ENCODE peak calls at places on chromosomes 2 and 18, in seven cellular contexts. M, H, W, A, N, Y and I are unnamed samples.

GRCh38 chr18:67733094-67733493 is 216.6 kb upstream of the DSEL start:
- DNase-seq in M (no peak), H (peak), W (no peak), A (peak), N (no peak), Y (no peak), I (no peak)

GRCh38 chr2:239601201-239601851 is 200.5 kb upstream of the HDAC4 start:
- DNase-seq in M (no peak), H (no peak), W (no peak), A (no peak), N (no peak), Y (no peak), I (no peak)

GRCh38 chr2:44974064-44974715 is 32.7 kb downstream of the SIX3 start:
- DNase-seq in M (no peak), H (peak), W (no peak), A (peak), N (no peak), Y (no peak), I (peak)

GRCh38 chr18:50203801-50204604 is 9.1 kb upstream of the MYO5B start:
- DNase-seq in M (peak), H (peak), W (no peak), A (peak), N (no peak), Y (no peak), I (peak)

GRCh38 chr2:17051558-17051957 is 385.9 kb upstream of the CYRIA start:
- DNase-seq in M (no peak), H (no peak), W (no peak), A (no peak), N (no peak), Y (no peak), I (no peak)

GRCh38 chr2:198756166-198756565 is 701.6 kb downstream of the SATB2 start:
- DNase-seq in M (no peak), H (peak), W (no peak), A (peak), N (no peak), Y (no peak), I (no peak)

GRCh38 chr2:128308284-128308731 is 10.4 kb downstream of the HS6ST1 start:
- DNase-seq in M (no peak), H (no peak), W (peak), A (no peak), N (peak), Y (no peak), I (no peak)

GRCh38 chr2:121697108-121697631 is 39.5 kb downstream of the NIFK start:
- DNase-seq in M (no peak), H (no peak), W (no peak), A (no peak), N (no peak), Y (no peak), I (no peak)

GRCh38 chr2:48946444-48947048 is 191.0 kb upstream of the LHCGR start:
- DNase-seq in M (peak), H (peak), W (peak), A (peak), N (peak), Y (no peak), I (peak)

GRCh38 chr2:217166241-217166640 is 306.4 kb upstream of the TNP1 start:
- DNase-seq in M (no peak), H (peak), W (no peak), A (peak), N (no peak), Y (no peak), I (no peak)

GRCh38 chr18:8656226-8656625 is 47.0 kb downstream of the RAB12 start:
- DNase-seq in M (no peak), H (no peak), W (no peak), A (no peak), N (no peak), Y (no peak), I (no peak)

GRCh38 chr2:240351826-240352426 is 83.5 kb upstream of the GPC1 start:
- DNase-seq in M (no peak), H (no peak), W (no peak), A (no peak), N (peak), Y (no peak), I (no peak)

GRCh38 chr18:12408247-12408869 is 629 bp downstream of the PRELID3A start:
- DNase-seq in M (peak), H (peak), W (no peak), A (peak), N (no peak), Y (no peak), I (no peak)

GRCh38 chr18:47658498-47658897 is 272.0 kb downstream of the SMAD2 start:
- DNase-seq in M (no peak), H (no peak), W (no peak), A (no peak), N (no peak), Y (no peak), I (no peak)

GRCh38 chr2:193467276-193467987 is 1272.7 kb upstream of the TMEFF2 start:
- DNase-seq in M (no peak), H (no peak), W (no peak), A (no peak), N (no peak), Y (no peak), I (no peak)

GRCh38 chr2:232292395-232293154 is 86.0 kb upstream of the ALPP start:
- DNase-seq in M (peak), H (peak), W (peak), A (peak), N (peak), Y (peak), I (no peak)

GRCh38 chr2:46334389-46335345 is 37.5 kb downstream of the EPAS1 start:
- DNase-seq in M (no peak), H (peak), W (no peak), A (peak), N (no peak), Y (no peak), I (no peak)

GRCh38 chr2:161369311-161369710 is 46.8 kb upstream of the TBR1 start:
- DNase-seq in M (no peak), H (no peak), W (no peak), A (no peak), N (no peak), Y (no peak), I (no peak)

GRCh38 chr2:219522111-219523030 is 8.1 kb downstream of the ASIC4 start:
- DNase-seq in M (no peak), H (peak), W (no peak), A (peak), N (peak), Y (no peak), I (peak)

GRCh38 chr2:239824051-239824694 is 201.0 kb downstream of the NDUFA10 start:
- DNase-seq in M (peak), H (no peak), W (no peak), A (no peak), N (no peak), Y (no peak), I (no peak)

GRCh38 chr18:3579701-3580100 is 129.7 kb downstream of the TGIF1 start:
- DNase-seq in M (no peak), H (peak), W (no peak), A (peak), N (no peak), Y (no peak), I (no peak)

GRCh38 chr2:10608273-10608672 is 81.5 kb downstream of the NOL10 start:
- DNase-seq in M (no peak), H (no peak), W (no peak), A (no peak), N (no peak), Y (no peak), I (no peak)

GRCh38 chr2:198788676-198789075 is 669.1 kb downstream of the SATB2 start:
- DNase-seq in M (no peak), H (no peak), W (no peak), A (no peak), N (no peak), Y (no peak), I (no peak)

GRCh38 chr2:72155151-72155550 is 7.5 kb upstream of the CYP26B1 start:
- DNase-seq in M (no peak), H (no peak), W (no peak), A (no peak), N (no peak), Y (no peak), I (no peak)

GRCh38 chr2:237456200-237456731 is 30.8 kb upstream of the MLPH start:
- DNase-seq in M (no peak), H (peak), W (no peak), A (peak), N (peak), Y (no peak), I (no peak)

GRCh38 chr2:218832520-218832919 is 917 bp upstream of the PRKAG3 start:
- DNase-seq in M (no peak), H (peak), W (no peak), A (peak), N (peak), Y (no peak), I (no peak)

GRCh38 chr2:192026064-192026715 is 168.5 kb downstream of the TMEFF2 start:
- DNase-seq in M (no peak), H (no peak), W (no peak), A (peak), N (no peak), Y (no peak), I (no peak)

GRCh38 chr2:202721621-202722020 is 86.9 kb downstream of the FAM117B start:
- DNase-seq in M (no peak), H (peak), W (no peak), A (peak), N (no peak), Y (no peak), I (no peak)

GRCh38 chr2:183614797-183615429 is 490.7 kb downstream of the NUP35 start:
- DNase-seq in M (no peak), H (no peak), W (no peak), A (peak), N (peak), Y (no peak), I (no peak)

GRCh38 chr18:21602302-21602592 is 1.7 kb upstream of the ESCO1 start:
- DNase-seq in M (no peak), H (no peak), W (no peak), A (no peak), N (no peak), Y (no peak), I (no peak)

GRCh38 chr2:84881581-84882414 is 914 bp upstream of the TRABD2A start:
- DNase-seq in M (peak), H (peak), W (peak), A (peak), N (peak), Y (peak), I (no peak)

GRCh38 chr18:50986360-50987087 is 18.7 kb downstream of the ELAC1 start:
- DNase-seq in M (no peak), H (peak), W (no peak), A (peak), N (no peak), Y (no peak), I (no peak)

GRCh38 chr18:47911877-47912276 is 18.6 kb downstream of the SMAD2 start:
- DNase-seq in M (no peak), H (no peak), W (no peak), A (no peak), N (no peak), Y (no peak), I (no peak)

GRCh38 chr2:165846056-165846455 is 52.0 kb upstream of the GALNT3 start:
- DNase-seq in M (no peak), H (no peak), W (no peak), A (no peak), N (no peak), Y (no peak), I (no peak)

GRCh38 chr2:232632904-232633412 is 446 bp upstream of the EFHD1 start:
- DNase-seq in M (no peak), H (no peak), W (no peak), A (no peak), N (peak), Y (no peak), I (no peak)

GRCh38 chr2:186101603-186102002 is 363.0 kb downstream of the FSIP2 start:
- DNase-seq in M (no peak), H (no peak), W (no peak), A (no peak), N (no peak), Y (no peak), I (no peak)

GRCh38 chr18:32440478-32440877 is 30.2 kb downstream of the GAREM1 start:
- DNase-seq in M (no peak), H (no peak), W (no peak), A (no peak), N (no peak), Y (no peak), I (no peak)

GRCh38 chr2:8252997-8253694 is 428.7 kb upstream of the ID2 start:
- DNase-seq in M (no peak), H (no peak), W (no peak), A (no peak), N (no peak), Y (no peak), I (no peak)

GRCh38 chr2:190835303-190835930 is 45.2 kb upstream of the GLS start:
- DNase-seq in M (no peak), H (peak), W (no peak), A (peak), N (peak), Y (no peak), I (no peak)